ENCODE peak calls at places on chromosomes 7 and 10, in five cellular contexts. U, R, Q, T and I are unnamed samples. For H3K4me1, the result is how much of the 10 kb centered on the place peaks cover.

GRCh38 chr10:17100586-17100985 is 29.0 kb downstream of the CUBN start:
- DNase-seq in U (no peak), R (no peak), T (no peak), Q (no peak), I (peak)

GRCh38 chr7:85890244-85890811 is 703.5 kb upstream of the SEMA3D start:
- DNase-seq in T (no peak), U (no peak), R (peak), Q (peak), I (no peak)

GRCh38 chr10:7409732-7410168 is 1.1 kb downstream of the SFMBT2 start:
- DNase-seq in Q (peak), U (no peak), T (peak), R (no peak), I (peak)

GRCh38 chr10:3455385-3456334 is 283.1 kb upstream of the PITRM1 start:
- DNase-seq in U (no peak), Q (peak), T (no peak), R (no peak), I (no peak)

GRCh38 chr10:94193466-94193924 is 169.2 kb downstream of the NOC3L start:
- DNase-seq in T (no peak), Q (no peak), R (no peak), U (no peak), I (no peak)

GRCh38 chr7:89401099-89401498 is 605.6 kb upstream of the TEX47 start:
- DNase-seq in T (no peak), Q (no peak), R (no peak), U (no peak), I (no peak)

GRCh38 chr7:30652951-30653641 is 29.2 kb downstream of the CRHR2 start:
- DNase-seq in U (no peak), R (no peak), T (no peak), Q (no peak), I (no peak)

GRCh38 chr10:112915590-112916572 is 34.2 kb upstream of the TCF7L2 start:
- DNase-seq in T (no peak), Q (no peak), R (peak), U (peak), I (no peak)

GRCh38 chr10:129531969-129532660 is 65.1 kb downstream of the MGMT start:
- DNase-seq in R (no peak), U (no peak), Q (no peak), T (no peak), I (no peak)

GRCh38 chr10:34489436-34489835 is 325.7 kb downstream of the PARD3 start:
- DNase-seq in U (no peak), T (no peak), Q (no peak), R (no peak), I (no peak)

GRCh38 chr7:7159063-7159645 is 23.2 kb upstream of the C1GALT1 start:
- DNase-seq in T (no peak), R (no peak), U (no peak), Q (peak), I (no peak)

GRCh38 chr10:82643601-82644000 is 768.6 kb downstream of the NRG3 start:
- DNase-seq in T (no peak), Q (no peak), R (no peak), U (no peak), I (no peak)

GRCh38 chr7:139660317-139661042 is 117.3 kb downstream of the HIPK2 start:
- DNase-seq in Q (no peak), R (no peak), U (peak), T (no peak), I (no peak)

GRCh38 chr10:82942572-82943091 is 1067.6 kb downstream of the NRG3 start:
- DNase-seq in T (peak), U (no peak), Q (no peak), R (no peak), I (peak)

GRCh38 chr10:118844731-118845573 is 90.2 kb upstream of the CACUL1 start:
- DNase-seq in R (no peak), T (no peak), U (no peak), Q (no peak), I (peak)

GRCh38 chr7:115499966-115500365 is 530.6 kb downstream of the TFEC start:
- DNase-seq in Q (no peak), U (no peak), R (no peak), T (no peak), I (no peak)

GRCh38 chr7:140639366-140640053 is 1.1 kb downstream of the DENND2A start:
- DNase-seq in U (no peak), Q (no peak), R (no peak), T (no peak), I (no peak)

GRCh38 chr7:47766151-47766550 is 182.1 kb downstream of the PKD1L1 start:
- DNase-seq in Q (no peak), T (no peak), R (no peak), U (no peak), I (no peak)

GRCh38 chr10:98314577-98315284 is 46.7 kb upstream of the LOXL4 start:
- DNase-seq in U (no peak), Q (no peak), R (no peak), T (no peak), I (no peak)

GRCh38 chr7:119090851-119091250 is 866.3 kb downstream of the ANKRD7 start:
- DNase-seq in Q (no peak), T (no peak), U (no peak), R (peak), I (no peak)

GRCh38 chr7:2519119-2519930 is at the start of gene LFNG:
- DNase-seq in U (peak), Q (peak), T (peak), R (peak), I (peak)

GRCh38 chr7:39666562-39666961 is 43.2 kb downstream of the RALA start:
- DNase-seq in R (no peak), Q (no peak), T (no peak), U (no peak), I (no peak)

GRCh38 chr7:49483142-49483541 is 290.3 kb upstream of the VWC2 start:
- DNase-seq in Q (no peak), R (no peak), T (peak), U (no peak), I (peak)

GRCh38 chr7:64300641-64301405 is 12.9 kb upstream of the ZNF736 start:
- DNase-seq in Q (no peak), T (no peak), U (peak), R (no peak), I (no peak)

GRCh38 chr10:29537799-29538198 is 97.0 kb downstream of the SVIL start:
- DNase-seq in Q (no peak), T (no peak), R (no peak), U (no peak), I (no peak)

GRCh38 chr7:148255333-148255732 is 335.2 kb upstream of the C7orf33 start:
- DNase-seq in T (no peak), U (no peak), R (no peak), Q (no peak), I (no peak)

GRCh38 chr10:125087897-125088215 is 72.5 kb downstream of the CTBP2 start:
- DNase-seq in T (no peak), R (no peak), U (no peak), Q (no peak), I (no peak)

GRCh38 chr10:114297136-114297705 is 58.2 kb downstream of the VWA2 start:
- DNase-seq in Q (no peak), U (no peak), R (no peak), T (no peak), I (peak)

GRCh38 chr7:39838326-39838725 is 111.7 kb upstream of the CDK13 start:
- DNase-seq in Q (no peak), R (peak), U (peak), T (no peak), I (no peak)

GRCh38 chr7:41224063-41224763 is 478.7 kb downstream of the INHBA start:
- DNase-seq in R (peak), Q (no peak), T (no peak), U (no peak), I (no peak)

GRCh38 chr7:93877742-93878141 is 12.8 kb downstream of the TFPI2 start:
- DNase-seq in T (no peak), U (no peak), R (no peak), Q (no peak), I (no peak)

GRCh38 chr10:78358982-78359381 is 325.3 kb downstream of the RPS24 start:
- DNase-seq in R (no peak), Q (no peak), T (no peak), U (no peak), I (no peak)

GRCh38 chr10:78361031-78361430 is 327.4 kb downstream of the RPS24 start:
- DNase-seq in U (no peak), T (no peak), Q (no peak), R (no peak), I (no peak)

GRCh38 chr10:78360284-78360683 is 326.6 kb downstream of the RPS24 start:
- DNase-seq in Q (no peak), U (no peak), T (no peak), R (no peak), I (no peak)

GRCh38 chr10:78358406-78358805 is 324.7 kb downstream of the RPS24 start:
- DNase-seq in T (no peak), U (no peak), Q (no peak), R (no peak), I (no peak)

DNA sequence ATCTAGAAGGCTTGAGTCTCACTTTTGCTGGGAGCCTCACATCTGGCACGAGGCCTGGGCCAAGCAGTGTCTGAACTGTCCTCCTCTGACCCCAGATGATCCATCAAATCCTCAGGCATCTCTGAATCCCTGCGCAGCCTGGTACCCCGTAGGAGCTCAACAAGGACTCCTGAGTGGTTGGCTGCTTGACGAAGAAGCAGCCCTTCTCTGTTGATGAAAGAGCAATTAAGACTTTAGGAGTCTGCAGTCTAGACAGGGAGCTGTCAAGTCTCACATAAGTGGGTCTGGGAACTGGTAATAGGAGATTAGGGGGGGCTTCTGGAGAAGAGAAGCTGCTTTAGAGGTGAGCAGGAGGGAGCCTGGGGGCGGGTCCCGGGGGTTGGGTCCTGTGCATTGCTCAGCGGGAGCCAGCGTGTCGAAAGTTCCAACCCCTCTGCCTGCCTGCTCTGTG is 326.0 kb downstream of the RPS24 start:
- DNase-seq in T (no peak), U (no peak), Q (no peak), R (no peak), I (no peak)
- H3K4me1 ChIP-seq in T (under half), U (under half), Q (under half), R (under half), I (under half)

GRCh38 chr10:49273626-49274025 is 25.3 kb upstream of the C10orf71 start:
- DNase-seq in U (no peak), T (no peak), Q (no peak), R (no peak), I (no peak)
- H3K4me1 ChIP-seq in U (under half), T (under half), Q (under half), R (under half), I (under half)

DNA sequence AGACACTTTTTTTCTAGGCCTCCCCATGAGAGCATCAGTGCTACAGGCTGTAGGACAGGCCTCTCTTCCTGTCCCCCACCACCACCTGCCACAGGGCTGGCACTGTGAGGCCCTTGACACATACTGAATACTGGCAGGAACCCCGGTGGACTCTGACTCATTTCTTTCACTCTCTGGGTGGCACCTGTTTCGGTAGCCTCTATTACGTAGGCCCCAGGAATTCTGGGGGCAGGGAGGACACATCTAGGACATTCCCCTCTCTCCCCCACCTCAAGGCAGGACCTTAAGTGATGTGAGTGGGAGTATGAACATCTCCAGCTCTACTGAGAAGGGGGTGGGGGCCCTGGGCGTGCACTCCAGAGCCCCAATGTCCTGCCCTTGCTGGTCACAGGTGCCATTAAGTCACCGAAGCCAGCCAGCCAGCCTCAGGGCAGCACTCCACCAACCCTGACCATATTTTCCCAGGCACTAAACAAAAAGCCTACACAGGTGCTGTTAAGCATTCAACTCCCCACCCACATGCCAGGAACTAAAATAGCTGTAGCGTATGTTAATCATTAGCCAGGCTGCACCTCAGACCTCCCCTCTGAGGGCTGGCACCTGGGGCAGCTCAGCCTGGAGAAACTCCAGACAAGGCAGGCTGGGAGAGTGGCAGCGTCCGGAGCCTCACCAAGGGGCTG is 8.9 kb downstream of the ANXA11 start:
- DNase-seq in Q (peak), R (peak), U (peak), T (no peak), I (peak)
- H3K4me1 ChIP-seq in Q (half or more), R (half or more), U (half or more), T (under half), I (half or more)

GRCh38 chr10:1573334-1573969 is 163.9 kb downstream of the ADARB2 start:
- DNase-seq in Q (no peak), R (no peak), U (peak), T (no peak), I (no peak)
- H3K4me1 ChIP-seq in Q (under half), R (under half), U (under half), T (under half), I (under half)

DNA sequence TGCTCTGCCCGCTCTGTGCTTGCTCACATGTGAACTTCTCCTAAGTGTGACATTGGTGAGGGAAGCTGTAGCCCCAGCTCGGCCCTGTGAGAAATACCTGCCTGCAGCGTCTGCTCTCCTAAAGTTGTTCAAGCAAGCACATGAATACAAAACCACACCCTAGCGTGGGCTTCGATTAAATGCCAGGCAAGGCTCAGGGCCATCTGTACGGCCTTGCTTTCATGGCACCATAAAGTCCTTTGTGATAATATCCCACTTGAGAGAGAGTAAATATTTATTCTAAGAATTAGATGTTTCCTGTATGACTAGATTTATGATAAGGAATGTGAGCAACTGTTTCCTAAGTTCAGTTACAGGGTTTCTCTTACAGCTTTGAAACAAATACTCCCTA is 262.8 kb upstream of the KLF14 start:
- DNase-seq in Q (peak), U (peak), R (peak), T (no peak), I (peak)
- H3K4me1 ChIP-seq in Q (half or more), U (half or more), R (half or more), T (half or more), I (half or more)